ENCODE peak calls at places on chromosomes 1 and 21, in four cellular contexts. One of them, this sample, is unnamed.

GRCh38 chr1:36733748-36734147 is 251.0 kb upstream of the CSF3R start:
- DNase-seq in GM12891: no peak
- DNase-seq in GM19239: no peak
- DNase-seq in stimulated activated CD8-positive, alpha-beta memory T cell treated with anti-CD3 and anti-CD28 coated beads, Interleukin-2, amount 100 ng/mL, for 1 hour: no peak
- DNase-seq in this sample: no peak

GRCh38 chr1:11394592-11395229 is 84.2 kb upstream of the DISP3 start:
- DNase-seq in GM12891: no peak
- DNase-seq in GM19239: no peak
- DNase-seq in stimulated activated CD8-positive, alpha-beta memory T cell treated with anti-CD3 and anti-CD28 coated beads, Interleukin-2, amount 100 ng/mL, for 1 hour: no peak
- DNase-seq in this sample: no peak

GRCh38 chr1:198775606-198776005 is 136.8 kb downstream of the PTPRC start:
- DNase-seq in GM12891: no peak
- DNase-seq in GM19239: no peak
- DNase-seq in stimulated activated CD8-positive, alpha-beta memory T cell treated with anti-CD3 and anti-CD28 coated beads, Interleukin-2, amount 100 ng/mL, for 1 hour: no peak
- DNase-seq in this sample: no peak

GRCh38 chr1:177355575-177355974 is 184.8 kb downstream of the BRINP2 start:
- DNase-seq in GM12891: no peak
- DNase-seq in GM19239: peak
- DNase-seq in stimulated activated CD8-positive, alpha-beta memory T cell treated with anti-CD3 and anti-CD28 coated beads, Interleukin-2, amount 100 ng/mL, for 1 hour: no peak
- DNase-seq in this sample: no peak

GRCh38 chr1:179353546-179353945 is 12.2 kb upstream of the AXDND1 start:
- DNase-seq in GM12891: no peak
- DNase-seq in GM19239: no peak
- DNase-seq in stimulated activated CD8-positive, alpha-beta memory T cell treated with anti-CD3 and anti-CD28 coated beads, Interleukin-2, amount 100 ng/mL, for 1 hour: no peak
- DNase-seq in this sample: no peak

GRCh38 chr1:6603851-6604558 is 1.3 kb upstream of the KLHL21 start:
- DNase-seq in GM12891: no peak
- DNase-seq in GM19239: no peak
- DNase-seq in stimulated activated CD8-positive, alpha-beta memory T cell treated with anti-CD3 and anti-CD28 coated beads, Interleukin-2, amount 100 ng/mL, for 1 hour: no peak
- DNase-seq in this sample: no peak

GRCh38 chr1:34681481-34682451 is 73.1 kb upstream of the GJB5 start:
- DNase-seq in GM12891: peak
- DNase-seq in GM19239: peak
- DNase-seq in stimulated activated CD8-positive, alpha-beta memory T cell treated with anti-CD3 and anti-CD28 coated beads, Interleukin-2, amount 100 ng/mL, for 1 hour: peak
- DNase-seq in this sample: peak

GRCh38 chr1:30777060-30777905 is 19.7 kb upstream of the LAPTM5 start:
- DNase-seq in GM12891: no peak
- DNase-seq in GM19239: no peak
- DNase-seq in stimulated activated CD8-positive, alpha-beta memory T cell treated with anti-CD3 and anti-CD28 coated beads, Interleukin-2, amount 100 ng/mL, for 1 hour: no peak
- DNase-seq in this sample: no peak

GRCh38 chr1:111739984-111740765 is 980 bp upstream of the INKA2 start:
- DNase-seq in GM12891: peak
- DNase-seq in GM19239: no peak
- DNase-seq in stimulated activated CD8-positive, alpha-beta memory T cell treated with anti-CD3 and anti-CD28 coated beads, Interleukin-2, amount 100 ng/mL, for 1 hour: no peak
- DNase-seq in this sample: no peak

GRCh38 chr1:172936088-172936487 is 114.7 kb downstream of the TNFSF18 start:
- DNase-seq in GM12891: no peak
- DNase-seq in GM19239: no peak
- DNase-seq in stimulated activated CD8-positive, alpha-beta memory T cell treated with anti-CD3 and anti-CD28 coated beads, Interleukin-2, amount 100 ng/mL, for 1 hour: no peak
- DNase-seq in this sample: no peak

GRCh38 chr1:224433041-224433670 is 1.4 kb downstream of the WDR26 start:
- DNase-seq in GM12891: no peak
- DNase-seq in GM19239: no peak
- DNase-seq in stimulated activated CD8-positive, alpha-beta memory T cell treated with anti-CD3 and anti-CD28 coated beads, Interleukin-2, amount 100 ng/mL, for 1 hour: no peak
- DNase-seq in this sample: no peak

GRCh38 chr1:33137800-33138199 is 44.0 kb downstream of the TRIM62 start:
- DNase-seq in GM12891: no peak
- DNase-seq in GM19239: no peak
- DNase-seq in stimulated activated CD8-positive, alpha-beta memory T cell treated with anti-CD3 and anti-CD28 coated beads, Interleukin-2, amount 100 ng/mL, for 1 hour: no peak
- DNase-seq in this sample: no peak

GRCh38 chr1:22831729-22832413 is 121.2 kb downstream of the EPHB2 start:
- DNase-seq in GM12891: no peak
- DNase-seq in GM19239: no peak
- DNase-seq in stimulated activated CD8-positive, alpha-beta memory T cell treated with anti-CD3 and anti-CD28 coated beads, Interleukin-2, amount 100 ng/mL, for 1 hour: no peak
- DNase-seq in this sample: no peak

GRCh38 chr21:26490771-26491170 is 82.3 kb downstream of the CYYR1 start:
- DNase-seq in GM12891: no peak
- DNase-seq in GM19239: no peak
- DNase-seq in stimulated activated CD8-positive, alpha-beta memory T cell treated with anti-CD3 and anti-CD28 coated beads, Interleukin-2, amount 100 ng/mL, for 1 hour: no peak
- DNase-seq in this sample: no peak

GRCh38 chr1:20137604-20138003 is 1.5 kb upstream of the PLA2G2F start:
- DNase-seq in GM12891: no peak
- DNase-seq in GM19239: no peak
- DNase-seq in stimulated activated CD8-positive, alpha-beta memory T cell treated with anti-CD3 and anti-CD28 coated beads, Interleukin-2, amount 100 ng/mL, for 1 hour: no peak
- DNase-seq in this sample: no peak

GRCh38 chr1:158830904-158831507 is at the start of gene MNDA:
- DNase-seq in GM12891: peak
- DNase-seq in GM19239: peak
- DNase-seq in stimulated activated CD8-positive, alpha-beta memory T cell treated with anti-CD3 and anti-CD28 coated beads, Interleukin-2, amount 100 ng/mL, for 1 hour: no peak
- DNase-seq in this sample: peak

GRCh38 chr1:41679531-41679930 is 195.0 kb upstream of the EDN2 start:
- DNase-seq in GM12891: no peak
- DNase-seq in GM19239: no peak
- DNase-seq in stimulated activated CD8-positive, alpha-beta memory T cell treated with anti-CD3 and anti-CD28 coated beads, Interleukin-2, amount 100 ng/mL, for 1 hour: no peak
- DNase-seq in this sample: no peak